ENCODE peak calls at places on chromosome 14, in nine cellular contexts. One of them, this sample, is unnamed.

GRCh38 chr14:104134061-104134965 is 4.1 kb upstream of the KIF26A start:
- DNase-seq in keratinocyte: no peak
- DNase-seq in hepatocyte: no peak
- DNase-seq in GM23338: no peak
- DNase-seq in fibroblast of lung: no peak
- DNase-seq in PC-9: no peak
- DNase-seq in PC-3: no peak
- DNase-seq in neural progenitor cell: peak; percentile 37
- DNase-seq in astrocyte: no peak
- DNase-seq in this sample: no peak

GRCh38 chr14:70881549-70882174 is 25.6 kb upstream of the PCNX1 start:
- DNase-seq in neural progenitor cell: no peak
- DNase-seq in GM23338: no peak
- DNase-seq in PC-3: no peak
- DNase-seq in fibroblast of lung: no peak
- DNase-seq in hepatocyte: no peak
- DNase-seq in astrocyte: no peak
- DNase-seq in keratinocyte: no peak
- DNase-seq in PC-9: no peak
- DNase-seq in this sample: no peak

GRCh38 chr14:104965561-104966231 is 12.5 kb downstream of the AHNAK2 start:
- DNase-seq in GM23338: no peak
- DNase-seq in keratinocyte: no peak
- DNase-seq in PC-9: no peak
- DNase-seq in fibroblast of lung: no peak
- DNase-seq in PC-3: no peak
- DNase-seq in hepatocyte: no peak
- DNase-seq in neural progenitor cell: no peak
- DNase-seq in astrocyte: no peak
- DNase-seq in this sample: no peak

GRCh38 chr14:49999216-49999761 is 106.4 kb downstream of the ARF6 start:
- DNase-seq in neural progenitor cell: no peak
- DNase-seq in keratinocyte: no peak
- DNase-seq in GM23338: no peak
- DNase-seq in fibroblast of lung: peak; percentile 92
- DNase-seq in astrocyte: peak; percentile 86
- DNase-seq in PC-9: peak; percentile 76
- DNase-seq in PC-3: peak; percentile 92
- DNase-seq in hepatocyte: peak; percentile 81
- DNase-seq in this sample: peak; percentile 79

GRCh38 chr14:77025744-77026165 is 2.8 kb downstream of the IRF2BPL start:
- DNase-seq in neural progenitor cell: peak; percentile 65
- DNase-seq in GM23338: peak; percentile 46
- DNase-seq in PC-3: no peak
- DNase-seq in PC-9: no peak
- DNase-seq in astrocyte: no peak
- DNase-seq in hepatocyte: no peak
- DNase-seq in fibroblast of lung: no peak
- DNase-seq in keratinocyte: no peak
- DNase-seq in this sample: peak; percentile 42

GRCh38 chr14:78197088-78197487 is 26.9 kb downstream of the NRXN3 start:
- DNase-seq in astrocyte: no peak
- DNase-seq in PC-3: no peak
- DNase-seq in fibroblast of lung: no peak
- DNase-seq in PC-9: no peak
- DNase-seq in hepatocyte: no peak
- DNase-seq in neural progenitor cell: no peak
- DNase-seq in keratinocyte: no peak
- DNase-seq in GM23338: no peak
- DNase-seq in this sample: no peak

GRCh38 chr14:31944256-31945073 is 132.6 kb upstream of the ARHGAP5 start:
- DNase-seq in keratinocyte: no peak
- DNase-seq in hepatocyte: peak; percentile 79
- DNase-seq in PC-3: no peak
- DNase-seq in astrocyte: no peak
- DNase-seq in PC-9: no peak
- DNase-seq in neural progenitor cell: no peak
- DNase-seq in GM23338: no peak
- DNase-seq in fibroblast of lung: no peak
- DNase-seq in this sample: no peak

GRCh38 chr14:50856660-50857059 is 15.2 kb upstream of the ABHD12B start:
- DNase-seq in keratinocyte: no peak
- DNase-seq in fibroblast of lung: no peak
- DNase-seq in PC-3: no peak
- DNase-seq in neural progenitor cell: no peak
- DNase-seq in astrocyte: no peak
- DNase-seq in GM23338: no peak
- DNase-seq in hepatocyte: no peak
- DNase-seq in PC-9: no peak
- DNase-seq in this sample: no peak

GRCh38 chr14:33612184-33612479 is 338.7 kb downstream of the EGLN3 start:
- DNase-seq in PC-3: no peak
- DNase-seq in keratinocyte: no peak
- DNase-seq in astrocyte: no peak
- DNase-seq in GM23338: peak; percentile 19
- DNase-seq in neural progenitor cell: peak; percentile 71
- DNase-seq in PC-9: no peak
- DNase-seq in hepatocyte: no peak
- DNase-seq in fibroblast of lung: no peak
- DNase-seq in this sample: no peak

GRCh38 chr14:49581209-49581960 is 4.8 kb downstream of the RPS29 start:
- DNase-seq in astrocyte: no peak
- DNase-seq in PC-9: no peak
- DNase-seq in hepatocyte: no peak
- DNase-seq in keratinocyte: no peak
- DNase-seq in fibroblast of lung: no peak
- DNase-seq in neural progenitor cell: no peak
- DNase-seq in GM23338: no peak
- DNase-seq in PC-3: no peak
- DNase-seq in this sample: no peak

GRCh38 chr14:21263284-21264024 is 5.8 kb downstream of the HNRNPC start:
- DNase-seq in astrocyte: peak; percentile 72
- DNase-seq in hepatocyte: no peak
- DNase-seq in keratinocyte: no peak
- DNase-seq in fibroblast of lung: peak; percentile 76
- DNase-seq in GM23338: no peak
- DNase-seq in PC-3: no peak
- DNase-seq in PC-9: no peak
- DNase-seq in neural progenitor cell: no peak
- DNase-seq in this sample: no peak

GRCh38 chr14:98894600-98894999 is 377.4 kb downstream of the BCL11B start:
- DNase-seq in neural progenitor cell: no peak
- DNase-seq in hepatocyte: no peak
- DNase-seq in GM23338: no peak
- DNase-seq in keratinocyte: no peak
- DNase-seq in astrocyte: no peak
- DNase-seq in PC-3: no peak
- DNase-seq in PC-9: no peak
- DNase-seq in fibroblast of lung: no peak
- DNase-seq in this sample: no peak

GRCh38 chr14:32256606-32257005 is 53.5 kb upstream of the RNU6-8 start:
- DNase-seq in fibroblast of lung: peak; percentile 5
- DNase-seq in keratinocyte: no peak
- DNase-seq in astrocyte: no peak
- DNase-seq in PC-9: no peak
- DNase-seq in hepatocyte: no peak
- DNase-seq in PC-3: peak; percentile 25
- DNase-seq in GM23338: no peak
- DNase-seq in neural progenitor cell: no peak
- DNase-seq in this sample: no peak

GRCh38 chr14:26394114-26394855 is 203.5 kb downstream of the NOVA1 start:
- DNase-seq in astrocyte: peak; percentile 32
- DNase-seq in GM23338: peak; percentile 43
- DNase-seq in PC-3: peak; percentile 59
- DNase-seq in keratinocyte: no peak
- DNase-seq in PC-9: peak; percentile 54
- DNase-seq in fibroblast of lung: peak; percentile 52
- DNase-seq in hepatocyte: no peak
- DNase-seq in neural progenitor cell: peak; percentile 36
- DNase-seq in this sample: no peak

GRCh38 chr14:102616318-102616717 is 23.9 kb downstream of the RCOR1 start:
- DNase-seq in fibroblast of lung: no peak
- DNase-seq in PC-3: peak; percentile 17
- DNase-seq in keratinocyte: no peak
- DNase-seq in PC-9: no peak
- DNase-seq in hepatocyte: no peak
- DNase-seq in GM23338: no peak
- DNase-seq in astrocyte: no peak
- DNase-seq in neural progenitor cell: no peak
- DNase-seq in this sample: no peak

GRCh38 chr14:104014764-104015163 is 70.7 kb upstream of the ASPG start:
- DNase-seq in keratinocyte: no peak
- DNase-seq in fibroblast of lung: no peak
- DNase-seq in hepatocyte: no peak
- DNase-seq in PC-9: no peak
- DNase-seq in PC-3: peak; percentile 38
- DNase-seq in GM23338: no peak
- DNase-seq in neural progenitor cell: no peak
- DNase-seq in astrocyte: no peak
- DNase-seq in this sample: no peak

GRCh38 chr14:105473033-105473676 is 1.5 kb upstream of the CRIP2 start:
- DNase-seq in GM23338: no peak
- DNase-seq in astrocyte: no peak
- DNase-seq in hepatocyte: no peak
- DNase-seq in PC-9: peak; percentile 66
- DNase-seq in fibroblast of lung: no peak
- DNase-seq in neural progenitor cell: no peak
- DNase-seq in PC-3: peak; percentile 25
- DNase-seq in keratinocyte: no peak
- DNase-seq in this sample: no peak

GRCh38 chr14:99123208-99123870 is 148.7 kb downstream of the BCL11B start:
- DNase-seq in hepatocyte: no peak
- DNase-seq in keratinocyte: no peak
- DNase-seq in neural progenitor cell: no peak
- DNase-seq in PC-9: no peak
- DNase-seq in PC-3: no peak
- DNase-seq in GM23338: no peak
- DNase-seq in fibroblast of lung: no peak
- DNase-seq in astrocyte: no peak
- DNase-seq in this sample: no peak

GRCh38 chr14:73744175-73744867 is 30.1 kb upstream of the PNMA1 start:
- DNase-seq in neural progenitor cell: no peak
- DNase-seq in GM23338: no peak
- DNase-seq in PC-3: no peak
- DNase-seq in keratinocyte: no peak
- DNase-seq in PC-9: no peak
- DNase-seq in hepatocyte: peak; percentile 40
- DNase-seq in fibroblast of lung: no peak
- DNase-seq in astrocyte: no peak
- DNase-seq in this sample: no peak

GRCh38 chr14:22882529-22883190 is 362 bp upstream of the REM2 start:
- DNase-seq in hepatocyte: peak; percentile 90
- DNase-seq in fibroblast of lung: peak; percentile 62
- DNase-seq in neural progenitor cell: peak; percentile 82
- DNase-seq in keratinocyte: no peak
- DNase-seq in GM23338: peak; percentile 90
- DNase-seq in PC-3: peak; percentile 39
- DNase-seq in astrocyte: peak; percentile 52
- DNase-seq in PC-9: no peak
- DNase-seq in this sample: peak; percentile 52

GRCh38 chr14:45103806-45104205 is 19.9 kb downstream of the PRPF39 start:
- DNase-seq in hepatocyte: no peak
- DNase-seq in PC-9: no peak
- DNase-seq in keratinocyte: no peak
- DNase-seq in GM23338: no peak
- DNase-seq in neural progenitor cell: peak; percentile 63
- DNase-seq in fibroblast of lung: no peak
- DNase-seq in PC-3: no peak
- DNase-seq in astrocyte: no peak
- DNase-seq in this sample: no peak

GRCh38 chr14:104604461-104605449 is at the start of gene TMEM179:
- DNase-seq in keratinocyte: no peak
- DNase-seq in astrocyte: no peak
- DNase-seq in PC-9: no peak
- DNase-seq in GM23338: peak; percentile 86
- DNase-seq in PC-3: peak; percentile 16
- DNase-seq in hepatocyte: peak; percentile 85
- DNase-seq in fibroblast of lung: peak; percentile 17
- DNase-seq in neural progenitor cell: peak; percentile 93
- DNase-seq in this sample: peak; percentile 12

GRCh38 chr14:94775082-94775874 is 5.4 kb upstream of the GSC start:
- DNase-seq in keratinocyte: no peak
- DNase-seq in PC-3: no peak
- DNase-seq in fibroblast of lung: no peak
- DNase-seq in neural progenitor cell: peak; percentile 69
- DNase-seq in hepatocyte: no peak
- DNase-seq in GM23338: peak; percentile 67
- DNase-seq in astrocyte: no peak
- DNase-seq in PC-9: no peak
- DNase-seq in this sample: no peak
- TF ChIP-seq EZH2 in keratinocyte: peak; percentile 60
- TF ChIP-seq EZH2 in PC-3: no peak
- TF ChIP-seq EZH2 in fibroblast of lung: no peak
- TF ChIP-seq EZH2 in neural progenitor cell: peak; percentile 57
- TF ChIP-seq EZH2 in hepatocyte: peak; percentile 89
- TF ChIP-seq EZH2 in GM23338: no peak
- TF ChIP-seq EZH2 in astrocyte: no peak
- TF ChIP-seq EZH2 in PC-9: no peak
- TF ChIP-seq EZH2 in this sample: no peak

GRCh38 chr14:58635041-58635440 is 2.7 kb upstream of the DACT1 start:
- DNase-seq in hepatocyte: no peak
- DNase-seq in neural progenitor cell: no peak
- DNase-seq in keratinocyte: no peak
- DNase-seq in PC-3: no peak
- DNase-seq in fibroblast of lung: peak; percentile 26
- DNase-seq in PC-9: no peak
- DNase-seq in astrocyte: no peak
- DNase-seq in GM23338: peak; percentile 67
- DNase-seq in this sample: no peak
- H3K4me1 ChIP-seq in hepatocyte: peaks cover under 1% of the 10 kb centered on the region
- H3K4me1 ChIP-seq in neural progenitor cell: peaks cover 48% of the 10 kb centered on the region
- H3K4me1 ChIP-seq in keratinocyte: peaks cover 5% of the 10 kb centered on the region
- H3K4me1 ChIP-seq in PC-3: peaks cover 16% of the 10 kb centered on the region
- H3K4me1 ChIP-seq in fibroblast of lung: peaks cover 4% of the 10 kb centered on the region
- H3K4me1 ChIP-seq in PC-9: no peaks in the 10 kb centered on the region
- H3K4me1 ChIP-seq in astrocyte: peaks cover 30% of the 10 kb centered on the region
- H3K4me1 ChIP-seq in GM23338: peaks cover 63% of the 10 kb centered on the region
- H3K4me1 ChIP-seq in this sample: peaks cover 14% of the 10 kb centered on the region

DNA sequence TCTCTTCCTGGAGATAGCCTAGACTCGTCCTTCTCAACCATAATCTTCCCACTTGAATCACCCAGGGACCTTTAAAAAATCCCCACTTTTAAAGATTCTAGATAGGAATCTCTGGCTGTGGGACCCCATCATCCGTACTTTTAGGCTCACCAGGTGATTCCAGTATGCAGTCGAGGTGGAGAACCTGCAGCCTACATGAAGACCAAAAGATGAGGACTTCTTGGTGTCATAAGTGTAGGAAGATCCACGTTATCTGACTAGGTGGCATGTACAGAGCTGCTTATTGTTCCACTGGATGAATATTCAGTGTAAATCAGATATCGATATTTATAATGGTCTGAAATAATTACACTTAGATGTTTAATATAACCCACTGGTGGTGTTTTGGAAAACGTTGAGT is 2.6 kb downstream of the PRKCH start:
- DNase-seq in fibroblast of lung: no peak
- DNase-seq in GM23338: no peak
- DNase-seq in neural progenitor cell: no peak
- DNase-seq in PC-3: no peak
- DNase-seq in astrocyte: no peak
- DNase-seq in keratinocyte: no peak
- DNase-seq in hepatocyte: no peak
- DNase-seq in PC-9: no peak
- DNase-seq in this sample: no peak
- H2AFZ ChIP-seq in fibroblast of lung: no peak overlapping the region
- H2AFZ ChIP-seq in GM23338: no peak overlapping the region
- H2AFZ ChIP-seq in neural progenitor cell: no peak overlapping the region
- H2AFZ ChIP-seq in PC-3: no peak overlapping the region
- H2AFZ ChIP-seq in astrocyte: no peak overlapping the region
- H2AFZ ChIP-seq in keratinocyte: no peak overlapping the region
- H2AFZ ChIP-seq in hepatocyte: no peak overlapping the region
- H2AFZ ChIP-seq in PC-9: no peak overlapping the region
- H2AFZ ChIP-seq in this sample: no peak overlapping the region

GRCh38 chr14:67514650-67515385 is 18.3 kb upstream of the PLEKHH1 start:
- DNase-seq in GM23338: peak; percentile 66
- DNase-seq in hepatocyte: peak; percentile 66
- DNase-seq in astrocyte: peak; percentile 24
- DNase-seq in neural progenitor cell: peak; percentile 70
- DNase-seq in keratinocyte: no peak
- DNase-seq in PC-9: peak; percentile 44
- DNase-seq in PC-3: peak; percentile 35
- DNase-seq in fibroblast of lung: peak; percentile 38
- DNase-seq in this sample: no peak
- TF ChIP-seq EZH2 in GM23338: no peak
- TF ChIP-seq EZH2 in hepatocyte: no peak
- TF ChIP-seq EZH2 in astrocyte: no peak
- TF ChIP-seq EZH2 in neural progenitor cell: peak; percentile 86
- TF ChIP-seq EZH2 in keratinocyte: no peak
- TF ChIP-seq EZH2 in PC-9: no peak
- TF ChIP-seq EZH2 in PC-3: no peak
- TF ChIP-seq EZH2 in fibroblast of lung: no peak
- TF ChIP-seq EZH2 in this sample: no peak

This sample was measured in mammary epithelial cell.